ENCODE peak calls at places on chromosomes 16 and 17, in nine cellular contexts. N, V, T, A, Y, Z, H, G and K are unnamed samples.
A peak's percentile ranks its signal among the peaks of the same experiment; 100 is the strongest.

GRCh38 chr17:29123111-29123510 is 57.1 kb downstream of the MYO18A start:
- DNase-seq in N (no peak), V (no peak), T (no peak), A (no peak), Y (no peak), Z (no peak), H (no peak), G (no peak), K (no peak)

GRCh38 chr17:76667786-76668453 is 24.4 kb upstream of the ST6GALNAC1 start:
- DNase-seq in N (no peak), V (no peak), T (no peak), A (no peak), Y (no peak), Z (no peak), H (no peak), G (no peak), K (no peak)

GRCh38 chr17:21213491-21214014 is 408 bp downstream of the TMEM11 start:
- DNase-seq in N (no peak), V (peak; percentile 34), T (no peak), A (peak; percentile 40), Y (no peak), Z (peak; percentile 27), H (no peak), G (no peak), K (no peak)

GRCh38 chr17:71163813-71164122 is 957.1 kb upstream of the SOX9 start:
- DNase-seq in N (no peak), V (no peak), T (no peak), A (no peak), Y (no peak), Z (no peak), H (no peak), G (no peak), K (no peak)

GRCh38 chr16:54931041-54931756 is 534 bp downstream of the IRX5 start:
- DNase-seq in N (no peak), V (no peak), T (peak; percentile 65), A (peak; percentile 50), Y (peak; percentile 61), Z (no peak), H (no peak), G (no peak), K (no peak)

GRCh38 chr16:54135361-54136275 is 151.0 kb downstream of the IRX3 start:
- DNase-seq in N (no peak), V (no peak), T (no peak), A (no peak), Y (no peak), Z (no peak), H (no peak), G (no peak), K (no peak)

GRCh38 chr16:19029980-19030379 is 37.4 kb upstream of the COQ7 start:
- DNase-seq in N (no peak), V (no peak), T (no peak), A (no peak), Y (no peak), Z (no peak), H (no peak), G (no peak), K (no peak)

GRCh38 chr17:19747829-19748806 is at the start of gene ALDH3A1:
- DNase-seq in N (peak; percentile 8), V (peak; percentile 59), T (no peak), A (no peak), Y (no peak), Z (no peak), H (peak; percentile 27), G (no peak), K (no peak)

GRCh38 chr17:32192379-32192778 is 50.1 kb downstream of the RHOT1 start:
- DNase-seq in N (no peak), V (no peak), T (no peak), A (no peak), Y (no peak), Z (no peak), H (no peak), G (no peak), K (no peak)

GRCh38 chr16:81127051-81127450 is 30.9 kb upstream of the GCSH start:
- DNase-seq in N (no peak), V (no peak), T (no peak), A (no peak), Y (no peak), Z (no peak), H (no peak), G (no peak), K (no peak)

GRCh38 chr16:70700101-70701020 is 14.5 kb upstream of the MTSS2 start:
- DNase-seq in N (peak; percentile 81), V (no peak), T (peak; percentile 88), A (no peak), Y (no peak), Z (no peak), H (peak; percentile 30), G (no peak), K (peak; percentile 6)